ENCODE peak calls at places on chromosomes 6 and 20, in eight cellular contexts. One of them, this sample, is unnamed.

GRCh38 chr6:84643778-84644177 is 120.6 kb downstream of the TBX18 start:
- DNase-seq in fibroblast of lung: no peak
- DNase-seq in upper lobe of right lung: no peak
- DNase-seq in adrenal gland: no peak
- DNase-seq in WERI-Rb-1: no peak
- DNase-seq in lung: no peak
- DNase-seq in epithelial cell of esophagus: peak
- DNase-seq in A549: peak
- DNase-seq in this sample: no peak

GRCh38 chr6:122609881-122610689 is at the start of gene PKIB:
- DNase-seq in A549: peak
- DNase-seq in epithelial cell of esophagus: peak
- DNase-seq in fibroblast of lung: peak
- DNase-seq in upper lobe of right lung: peak
- DNase-seq in lung: peak
- DNase-seq in WERI-Rb-1: peak
- DNase-seq in adrenal gland: peak
- DNase-seq in this sample: peak

GRCh38 chr6:1608222-1608975 is 1.3 kb upstream of the FOXC1 start:
- DNase-seq in lung: no peak
- DNase-seq in adrenal gland: no peak
- DNase-seq in upper lobe of right lung: no peak
- DNase-seq in WERI-Rb-1: peak
- DNase-seq in epithelial cell of esophagus: no peak
- DNase-seq in A549: no peak
- DNase-seq in fibroblast of lung: peak
- DNase-seq in this sample: no peak

GRCh38 chr6:157539421-157539822 is 158.4 kb downstream of the ZDHHC14 start:
- DNase-seq in WERI-Rb-1: no peak
- DNase-seq in adrenal gland: no peak
- DNase-seq in lung: no peak
- DNase-seq in fibroblast of lung: no peak
- DNase-seq in epithelial cell of esophagus: no peak
- DNase-seq in A549: no peak
- DNase-seq in upper lobe of right lung: no peak
- DNase-seq in this sample: no peak

GRCh38 chr20:31617432-31618104 is 12.5 kb downstream of the ID1 start:
- DNase-seq in lung: no peak
- DNase-seq in fibroblast of lung: no peak
- DNase-seq in A549: no peak
- DNase-seq in WERI-Rb-1: no peak
- DNase-seq in adrenal gland: no peak
- DNase-seq in upper lobe of right lung: no peak
- DNase-seq in epithelial cell of esophagus: no peak
- DNase-seq in this sample: no peak

GRCh38 chr20:53764416-53764800 is 170.8 kb upstream of the ZNF217 start:
- DNase-seq in fibroblast of lung: no peak
- DNase-seq in adrenal gland: no peak
- DNase-seq in A549: no peak
- DNase-seq in upper lobe of right lung: no peak
- DNase-seq in WERI-Rb-1: no peak
- DNase-seq in epithelial cell of esophagus: no peak
- DNase-seq in lung: no peak
- DNase-seq in this sample: no peak

GRCh38 chr6:149806127-149806526 is 56.6 kb downstream of the PCMT1 start:
- DNase-seq in adrenal gland: no peak
- DNase-seq in fibroblast of lung: no peak
- DNase-seq in upper lobe of right lung: no peak
- DNase-seq in WERI-Rb-1: no peak
- DNase-seq in lung: no peak
- DNase-seq in epithelial cell of esophagus: no peak
- DNase-seq in A549: no peak
- DNase-seq in this sample: peak

GRCh38 chr6:162868397-162868796 is 140.6 kb downstream of the PACRG start:
- DNase-seq in WERI-Rb-1: no peak
- DNase-seq in lung: no peak
- DNase-seq in adrenal gland: no peak
- DNase-seq in fibroblast of lung: no peak
- DNase-seq in upper lobe of right lung: no peak
- DNase-seq in A549: no peak
- DNase-seq in epithelial cell of esophagus: no peak
- DNase-seq in this sample: no peak

GRCh38 chr20:49216991-49217578 is 2.1 kb upstream of the DDX27 start:
- DNase-seq in A549: peak
- DNase-seq in adrenal gland: peak
- DNase-seq in epithelial cell of esophagus: peak
- DNase-seq in fibroblast of lung: peak
- DNase-seq in WERI-Rb-1: peak
- DNase-seq in lung: peak
- DNase-seq in upper lobe of right lung: peak
- DNase-seq in this sample: peak

GRCh38 chr6:148934534-148934933 is 187.7 kb downstream of the UST start:
- DNase-seq in fibroblast of lung: peak
- DNase-seq in epithelial cell of esophagus: peak
- DNase-seq in lung: peak
- DNase-seq in WERI-Rb-1: no peak
- DNase-seq in A549: no peak
- DNase-seq in upper lobe of right lung: no peak
- DNase-seq in adrenal gland: peak
- DNase-seq in this sample: peak

GRCh38 chr6:44489912-44490604 is 102.6 kb downstream of the CDC5L start:
- DNase-seq in lung: no peak
- DNase-seq in WERI-Rb-1: no peak
- DNase-seq in fibroblast of lung: peak
- DNase-seq in epithelial cell of esophagus: peak
- DNase-seq in adrenal gland: peak
- DNase-seq in upper lobe of right lung: no peak
- DNase-seq in A549: peak
- DNase-seq in this sample: peak

GRCh38 chr20:45781391-45781931 is 10.2 kb downstream of the WFDC3 start:
- DNase-seq in A549: peak
- DNase-seq in WERI-Rb-1: no peak
- DNase-seq in adrenal gland: no peak
- DNase-seq in epithelial cell of esophagus: peak
- DNase-seq in upper lobe of right lung: no peak
- DNase-seq in fibroblast of lung: peak
- DNase-seq in lung: peak
- DNase-seq in this sample: peak

GRCh38 chr20:48795058-48795457 is 32.7 kb downstream of the PREX1 start:
- DNase-seq in epithelial cell of esophagus: no peak
- DNase-seq in fibroblast of lung: no peak
- DNase-seq in WERI-Rb-1: no peak
- DNase-seq in adrenal gland: no peak
- DNase-seq in upper lobe of right lung: no peak
- DNase-seq in A549: no peak
- DNase-seq in lung: no peak
- DNase-seq in this sample: no peak

GRCh38 chr6:50091641-50092040 is 41.9 kb upstream of the DEFB112 start:
- DNase-seq in adrenal gland: no peak
- DNase-seq in fibroblast of lung: peak
- DNase-seq in upper lobe of right lung: no peak
- DNase-seq in WERI-Rb-1: no peak
- DNase-seq in lung: no peak
- DNase-seq in epithelial cell of esophagus: peak
- DNase-seq in A549: no peak
- DNase-seq in this sample: peak

GRCh38 chr6:46444772-46445454 is 46.3 kb downstream of the RCAN2 start:
- DNase-seq in WERI-Rb-1: no peak
- DNase-seq in A549: no peak
- DNase-seq in upper lobe of right lung: no peak
- DNase-seq in lung: no peak
- DNase-seq in epithelial cell of esophagus: no peak
- DNase-seq in fibroblast of lung: no peak
- DNase-seq in adrenal gland: no peak
- DNase-seq in this sample: no peak

GRCh38 chr6:83536034-83536646 is 23.8 kb downstream of the PRSS35 start:
- DNase-seq in adrenal gland: peak
- DNase-seq in upper lobe of right lung: no peak
- DNase-seq in epithelial cell of esophagus: peak
- DNase-seq in fibroblast of lung: peak
- DNase-seq in WERI-Rb-1: peak
- DNase-seq in A549: peak
- DNase-seq in lung: no peak
- DNase-seq in this sample: peak

GRCh38 chr6:136284909-136285308 is 4.7 kb downstream of the BCLAF1 start:
- DNase-seq in lung: no peak
- DNase-seq in fibroblast of lung: peak
- DNase-seq in A549: no peak
- DNase-seq in epithelial cell of esophagus: peak
- DNase-seq in adrenal gland: no peak
- DNase-seq in upper lobe of right lung: no peak
- DNase-seq in WERI-Rb-1: no peak
- DNase-seq in this sample: peak

GRCh38 chr6:3267162-3267561 is 8.4 kb downstream of the PSMG4 start:
- DNase-seq in WERI-Rb-1: no peak
- DNase-seq in A549: no peak
- DNase-seq in lung: peak
- DNase-seq in fibroblast of lung: no peak
- DNase-seq in epithelial cell of esophagus: peak
- DNase-seq in adrenal gland: no peak
- DNase-seq in upper lobe of right lung: no peak
- DNase-seq in this sample: no peak

GRCh38 chr6:106620931-106621672 is 8.2 kb downstream of the RTN4IP1 start:
- DNase-seq in lung: no peak
- DNase-seq in A549: no peak
- DNase-seq in fibroblast of lung: no peak
- DNase-seq in epithelial cell of esophagus: no peak
- DNase-seq in adrenal gland: no peak
- DNase-seq in upper lobe of right lung: no peak
- DNase-seq in WERI-Rb-1: no peak
- DNase-seq in this sample: no peak

GRCh38 chr20:46992640-46993035 is 98.0 kb downstream of the EYA2 start:
- DNase-seq in WERI-Rb-1: no peak
- DNase-seq in adrenal gland: no peak
- DNase-seq in upper lobe of right lung: no peak
- DNase-seq in A549: no peak
- DNase-seq in epithelial cell of esophagus: no peak
- DNase-seq in lung: no peak
- DNase-seq in fibroblast of lung: no peak
- DNase-seq in this sample: no peak

GRCh38 chr6:111817451-111818146 is 55.7 kb downstream of the FYN start:
- DNase-seq in fibroblast of lung: no peak
- DNase-seq in lung: no peak
- DNase-seq in adrenal gland: no peak
- DNase-seq in epithelial cell of esophagus: no peak
- DNase-seq in upper lobe of right lung: no peak
- DNase-seq in A549: no peak
- DNase-seq in WERI-Rb-1: no peak
- DNase-seq in this sample: no peak

GRCh38 chr6:53064726-53065265 is 408 bp upstream of the FBXO9 start:
- DNase-seq in WERI-Rb-1: peak
- DNase-seq in adrenal gland: peak
- DNase-seq in epithelial cell of esophagus: peak
- DNase-seq in lung: peak
- DNase-seq in upper lobe of right lung: peak
- DNase-seq in A549: peak
- DNase-seq in fibroblast of lung: peak
- DNase-seq in this sample: peak
- TF ChIP-seq CTCF in WERI-Rb-1: no peak
- TF ChIP-seq CTCF in adrenal gland: no peak
- TF ChIP-seq CTCF in epithelial cell of esophagus: peak
- TF ChIP-seq CTCF in lung: peak
- TF ChIP-seq CTCF in upper lobe of right lung: no peak
- TF ChIP-seq CTCF in A549: no peak
- TF ChIP-seq CTCF in fibroblast of lung: no peak
- TF ChIP-seq CTCF in this sample: no peak

GRCh38 chr20:58646703-58647102 is 4.4 kb upstream of the STX16 start:
- DNase-seq in lung: no peak
- DNase-seq in adrenal gland: no peak
- DNase-seq in upper lobe of right lung: no peak
- DNase-seq in WERI-Rb-1: no peak
- DNase-seq in fibroblast of lung: no peak
- DNase-seq in A549: no peak
- DNase-seq in epithelial cell of esophagus: no peak
- DNase-seq in this sample: no peak
- H3K4me3 ChIP-seq in lung: no peak
- H3K4me3 ChIP-seq in adrenal gland: no peak
- H3K4me3 ChIP-seq in upper lobe of right lung: no peak
- H3K4me3 ChIP-seq in WERI-Rb-1: no peak
- H3K4me3 ChIP-seq in fibroblast of lung: no peak
- H3K4me3 ChIP-seq in A549: no peak
- H3K4me3 ChIP-seq in epithelial cell of esophagus: no peak
- H3K4me3 ChIP-seq in this sample: no peak

DNA sequence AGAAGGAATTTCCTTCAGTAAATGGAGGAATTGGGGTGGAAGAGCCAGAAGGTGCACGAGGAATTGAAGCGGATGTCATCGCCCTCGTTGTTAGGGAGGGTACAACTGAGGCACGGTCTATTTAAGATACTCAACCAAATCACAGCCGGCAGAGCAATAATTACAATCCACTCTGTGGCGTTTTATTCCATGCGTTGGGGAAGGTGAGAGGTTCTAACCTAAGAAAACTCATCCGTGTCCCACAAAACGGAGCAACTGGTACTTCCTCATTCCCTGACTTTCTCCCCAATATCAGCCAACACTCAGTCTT is 802 bp upstream of the RRBP1 start:
- DNase-seq in lung: no peak
- DNase-seq in adrenal gland: no peak
- DNase-seq in epithelial cell of esophagus: no peak
- DNase-seq in upper lobe of right lung: no peak
- DNase-seq in WERI-Rb-1: no peak
- DNase-seq in A549: no peak
- DNase-seq in fibroblast of lung: no peak
- DNase-seq in this sample: no peak
- TF ChIP-seq CTCF in lung: no peak
- TF ChIP-seq CTCF in adrenal gland: no peak
- TF ChIP-seq CTCF in epithelial cell of esophagus: no peak
- TF ChIP-seq CTCF in upper lobe of right lung: no peak
- TF ChIP-seq CTCF in WERI-Rb-1: no peak
- TF ChIP-seq CTCF in A549: no peak
- TF ChIP-seq CTCF in fibroblast of lung: no peak
- TF ChIP-seq CTCF in this sample: no peak

GRCh38 chr6:131955192-131955591 is 4.0 kb upstream of the CCN2 start:
- DNase-seq in fibroblast of lung: no peak
- DNase-seq in epithelial cell of esophagus: no peak
- DNase-seq in lung: no peak
- DNase-seq in WERI-Rb-1: no peak
- DNase-seq in adrenal gland: no peak
- DNase-seq in A549: no peak
- DNase-seq in upper lobe of right lung: no peak
- DNase-seq in this sample: no peak

GRCh38 chr6:131955876-131956275 is 4.7 kb upstream of the CCN2 start:
- DNase-seq in fibroblast of lung: no peak
- DNase-seq in adrenal gland: no peak
- DNase-seq in upper lobe of right lung: no peak
- DNase-seq in WERI-Rb-1: no peak
- DNase-seq in lung: no peak
- DNase-seq in epithelial cell of esophagus: no peak
- DNase-seq in A549: no peak
- DNase-seq in this sample: no peak

GRCh38 chr6:131958095-131958494 is 6.9 kb upstream of the CCN2 start:
- DNase-seq in adrenal gland: no peak
- DNase-seq in WERI-Rb-1: no peak
- DNase-seq in fibroblast of lung: no peak
- DNase-seq in A549: no peak
- DNase-seq in upper lobe of right lung: no peak
- DNase-seq in lung: no peak
- DNase-seq in epithelial cell of esophagus: no peak
- DNase-seq in this sample: no peak

GRCh38 chr6:131960371-131961133 is 9.4 kb upstream of the CCN2 start:
- DNase-seq in WERI-Rb-1: no peak
- DNase-seq in epithelial cell of esophagus: no peak
- DNase-seq in upper lobe of right lung: no peak
- DNase-seq in lung: no peak
- DNase-seq in fibroblast of lung: peak
- DNase-seq in adrenal gland: no peak
- DNase-seq in A549: no peak
- DNase-seq in this sample: peak

GRCh38 chr6:131958551-131959470 is 7.6 kb upstream of the CCN2 start:
- DNase-seq in epithelial cell of esophagus: peak
- DNase-seq in WERI-Rb-1: no peak
- DNase-seq in A549: peak
- DNase-seq in fibroblast of lung: no peak
- DNase-seq in lung: no peak
- DNase-seq in upper lobe of right lung: no peak
- DNase-seq in adrenal gland: no peak
- DNase-seq in this sample: no peak
- H3K4me3 ChIP-seq in epithelial cell of esophagus: no peak
- H3K4me3 ChIP-seq in WERI-Rb-1: no peak
- H3K4me3 ChIP-seq in A549: no peak
- H3K4me3 ChIP-seq in fibroblast of lung: no peak
- H3K4me3 ChIP-seq in lung: no peak
- H3K4me3 ChIP-seq in upper lobe of right lung: no peak
- H3K4me3 ChIP-seq in adrenal gland: no peak
- H3K4me3 ChIP-seq in this sample: no peak